ENCODE peak calls at places on chromosomes 1 and 21, in five cellular contexts. One of them, this sample, is unnamed.

GRCh38 chr21:21165063-21165645 is 166.9 kb downstream of the NCAM2 start:
- DNase-seq in transverse colon: no peak
- DNase-seq in brain microvascular endothelial cell: peak; percentile 85
- DNase-seq in PC-9: no peak
- DNase-seq in right atrium auricular region: no peak
- DNase-seq in this sample: no peak

GRCh38 chr1:214566158-214567104 is 15.0 kb upstream of the PTPN14 start:
- DNase-seq in transverse colon: no peak
- DNase-seq in brain microvascular endothelial cell: peak; percentile 84
- DNase-seq in PC-9: peak; percentile 37
- DNase-seq in right atrium auricular region: no peak
- DNase-seq in this sample: no peak

GRCh38 chr21:44337428-44337827 is 1.8 kb downstream of the CFAP410 start:
- DNase-seq in transverse colon: no peak
- DNase-seq in brain microvascular endothelial cell: no peak
- DNase-seq in PC-9: no peak
- DNase-seq in right atrium auricular region: no peak
- DNase-seq in this sample: no peak

GRCh38 chr1:224070521-224070920 is 43.4 kb upstream of the FBXO28 start:
- DNase-seq in transverse colon: no peak
- DNase-seq in brain microvascular endothelial cell: no peak
- DNase-seq in PC-9: no peak
- DNase-seq in right atrium auricular region: no peak
- DNase-seq in this sample: no peak

GRCh38 chr1:32454726-32455125 is 10.1 kb upstream of the ZBTB8B start:
- DNase-seq in transverse colon: no peak
- DNase-seq in brain microvascular endothelial cell: peak; percentile 55
- DNase-seq in PC-9: no peak
- DNase-seq in right atrium auricular region: no peak
- DNase-seq in this sample: no peak

GRCh38 chr1:241408170-241408569 is 51.2 kb upstream of the RGS7 start:
- DNase-seq in transverse colon: no peak
- DNase-seq in brain microvascular endothelial cell: peak; percentile 48
- DNase-seq in PC-9: no peak
- DNase-seq in right atrium auricular region: no peak
- DNase-seq in this sample: no peak

GRCh38 chr1:70966018-70966638 is 81.5 kb downstream of the PTGER3 start:
- DNase-seq in transverse colon: no peak
- DNase-seq in brain microvascular endothelial cell: no peak
- DNase-seq in PC-9: no peak
- DNase-seq in right atrium auricular region: no peak
- DNase-seq in this sample: no peak

GRCh38 chr1:63913533-63913932 is 139.7 kb downstream of the ROR1 start:
- DNase-seq in transverse colon: no peak
- DNase-seq in brain microvascular endothelial cell: no peak
- DNase-seq in PC-9: no peak
- DNase-seq in right atrium auricular region: no peak
- DNase-seq in this sample: no peak

GRCh38 chr1:169321539-169321938 is 46.1 kb downstream of the NME7 start:
- DNase-seq in transverse colon: no peak
- DNase-seq in brain microvascular endothelial cell: no peak
- DNase-seq in PC-9: peak; percentile 64
- DNase-seq in right atrium auricular region: no peak
- DNase-seq in this sample: no peak

GRCh38 chr1:236659792-236660587 is 26.3 kb upstream of the ACTN2 start:
- DNase-seq in transverse colon: no peak
- DNase-seq in brain microvascular endothelial cell: no peak
- DNase-seq in PC-9: no peak
- DNase-seq in right atrium auricular region: no peak
- DNase-seq in this sample: no peak

GRCh38 chr1:212600071-212600915 is 8.3 kb upstream of the ATF3 start:
- DNase-seq in transverse colon: no peak
- DNase-seq in brain microvascular endothelial cell: no peak
- DNase-seq in PC-9: no peak
- DNase-seq in right atrium auricular region: no peak
- DNase-seq in this sample: no peak

GRCh38 chr1:39886757-39887231 is 3.5 kb upstream of the TRIT1 start:
- DNase-seq in transverse colon: no peak
- DNase-seq in brain microvascular endothelial cell: no peak
- DNase-seq in PC-9: no peak
- DNase-seq in right atrium auricular region: no peak
- DNase-seq in this sample: no peak

GRCh38 chr21:43866659-43867331 is 1.8 kb downstream of the AGPAT3 start:
- DNase-seq in transverse colon: peak; percentile 82
- DNase-seq in brain microvascular endothelial cell: no peak
- DNase-seq in PC-9: no peak
- DNase-seq in right atrium auricular region: no peak
- DNase-seq in this sample: no peak

GRCh38 chr1:198633675-198634121 is 5.1 kb upstream of the PTPRC start:
- DNase-seq in transverse colon: no peak
- DNase-seq in brain microvascular endothelial cell: no peak
- DNase-seq in PC-9: no peak
- DNase-seq in right atrium auricular region: no peak
- DNase-seq in this sample: no peak

GRCh38 chr1:85460555-85461088 is 4.3 kb downstream of the DDAH1 start:
- DNase-seq in transverse colon: peak; percentile 70
- DNase-seq in brain microvascular endothelial cell: no peak
- DNase-seq in PC-9: peak; percentile 71
- DNase-seq in right atrium auricular region: no peak
- DNase-seq in this sample: no peak

GRCh38 chr1:29711582-29712274 is 475.4 kb downstream of the PTPRU start:
- DNase-seq in transverse colon: no peak
- DNase-seq in brain microvascular endothelial cell: peak; percentile 73
- DNase-seq in PC-9: no peak
- DNase-seq in right atrium auricular region: no peak
- DNase-seq in this sample: no peak

GRCh38 chr1:236841341-236841740 is 46.2 kb downstream of the MTR start:
- DNase-seq in transverse colon: no peak
- DNase-seq in brain microvascular endothelial cell: no peak
- DNase-seq in PC-9: no peak
- DNase-seq in right atrium auricular region: no peak
- DNase-seq in this sample: no peak

GRCh38 chr1:210222288-210223006 is 10.1 kb upstream of the SERTAD4 start:
- DNase-seq in transverse colon: peak; percentile 59
- DNase-seq in brain microvascular endothelial cell: no peak
- DNase-seq in PC-9: peak; percentile 78
- DNase-seq in right atrium auricular region: no peak
- DNase-seq in this sample: peak; percentile 61

GRCh38 chr1:163085041-163085903 is 16.1 kb downstream of the RGS4 start:
- DNase-seq in transverse colon: no peak
- DNase-seq in brain microvascular endothelial cell: no peak
- DNase-seq in PC-9: no peak
- DNase-seq in right atrium auricular region: no peak
- DNase-seq in this sample: no peak

GRCh38 chr1:98110674-98111073 is 189.8 kb upstream of the DPYD start:
- DNase-seq in transverse colon: no peak
- DNase-seq in brain microvascular endothelial cell: no peak
- DNase-seq in PC-9: no peak
- DNase-seq in right atrium auricular region: no peak
- DNase-seq in this sample: no peak

GRCh38 chr1:10690484-10690883 is 106.0 kb downstream of the CASZ1 start:
- DNase-seq in transverse colon: no peak
- DNase-seq in brain microvascular endothelial cell: no peak
- DNase-seq in PC-9: no peak
- DNase-seq in right atrium auricular region: no peak
- DNase-seq in this sample: no peak

GRCh38 chr1:66637146-66637545 is 103.2 kb downstream of the SGIP1 start:
- DNase-seq in transverse colon: no peak
- DNase-seq in brain microvascular endothelial cell: no peak
- DNase-seq in PC-9: no peak
- DNase-seq in right atrium auricular region: no peak
- DNase-seq in this sample: no peak

GRCh38 chr1:11691302-11691914 is at the start of gene DRAXIN:
- DNase-seq in transverse colon: no peak
- DNase-seq in brain microvascular endothelial cell: no peak
- DNase-seq in PC-9: no peak
- DNase-seq in right atrium auricular region: no peak
- DNase-seq in this sample: no peak

GRCh38 chr1:71053146-71053545 is 5.5 kb upstream of the PTGER3 start:
- DNase-seq in transverse colon: no peak
- DNase-seq in brain microvascular endothelial cell: no peak
- DNase-seq in PC-9: no peak
- DNase-seq in right atrium auricular region: no peak
- DNase-seq in this sample: no peak

GRCh38 chr1:200316148-200316803 is 93.6 kb downstream of the ZNF281 start:
- DNase-seq in transverse colon: no peak
- DNase-seq in brain microvascular endothelial cell: no peak
- DNase-seq in PC-9: no peak
- DNase-seq in right atrium auricular region: no peak
- DNase-seq in this sample: no peak

GRCh38 chr1:233904979-233905415 is 521 bp downstream of the SLC35F3 start:
- DNase-seq in transverse colon: no peak
- DNase-seq in brain microvascular endothelial cell: no peak
- DNase-seq in PC-9: no peak
- DNase-seq in right atrium auricular region: no peak
- DNase-seq in this sample: no peak

GRCh38 chr21:31611445-31611844 is 48.0 kb upstream of the SOD1 start:
- DNase-seq in transverse colon: no peak
- DNase-seq in brain microvascular endothelial cell: no peak
- DNase-seq in PC-9: no peak
- DNase-seq in right atrium auricular region: no peak
- DNase-seq in this sample: no peak

GRCh38 chr1:205015241-205015640 is 27.8 kb upstream of the CNTN2 start:
- DNase-seq in transverse colon: no peak
- DNase-seq in brain microvascular endothelial cell: no peak
- DNase-seq in PC-9: no peak
- DNase-seq in right atrium auricular region: no peak
- DNase-seq in this sample: no peak

GRCh38 chr1:234610061-234610581 is at the start of gene IRF2BP2:
- DNase-seq in transverse colon: peak; percentile 86
- DNase-seq in brain microvascular endothelial cell: peak; percentile 77
- DNase-seq in PC-9: peak; percentile 64
- DNase-seq in right atrium auricular region: peak; percentile 87
- DNase-seq in this sample: peak; percentile 90

GRCh38 chr21:26966978-26967913 is at the start of gene ADAMTS5:
- DNase-seq in transverse colon: peak; percentile 15
- DNase-seq in brain microvascular endothelial cell: peak; percentile 58
- DNase-seq in PC-9: no peak
- DNase-seq in right atrium auricular region: peak; percentile 71
- DNase-seq in this sample: peak; percentile 47

GRCh38 chr1:218751208-218751948 is 406.2 kb downstream of the TGFB2 start:
- DNase-seq in transverse colon: no peak
- DNase-seq in brain microvascular endothelial cell: no peak
- DNase-seq in PC-9: no peak
- DNase-seq in right atrium auricular region: no peak
- DNase-seq in this sample: no peak

GRCh38 chr1:42831273-42831672 is 14.1 kb upstream of the SVBP start:
- DNase-seq in transverse colon: no peak
- DNase-seq in brain microvascular endothelial cell: no peak
- DNase-seq in PC-9: no peak
- DNase-seq in right atrium auricular region: no peak
- DNase-seq in this sample: no peak

GRCh38 chr1:42832636-42833265 is 13.7 kb upstream of the ZNF691 start:
- DNase-seq in transverse colon: no peak
- DNase-seq in brain microvascular endothelial cell: no peak
- DNase-seq in PC-9: no peak
- DNase-seq in right atrium auricular region: no peak
- DNase-seq in this sample: no peak

GRCh38 chr1:42833981-42834380 is 12.4 kb upstream of the ZNF691 start:
- DNase-seq in transverse colon: no peak
- DNase-seq in brain microvascular endothelial cell: no peak
- DNase-seq in PC-9: no peak
- DNase-seq in right atrium auricular region: no peak
- DNase-seq in this sample: no peak

GRCh38 chr1:42834803-42835202 is 11.6 kb upstream of the ZNF691 start:
- DNase-seq in transverse colon: no peak
- DNase-seq in brain microvascular endothelial cell: no peak
- DNase-seq in PC-9: no peak
- DNase-seq in right atrium auricular region: no peak
- DNase-seq in this sample: no peak

DNA sequence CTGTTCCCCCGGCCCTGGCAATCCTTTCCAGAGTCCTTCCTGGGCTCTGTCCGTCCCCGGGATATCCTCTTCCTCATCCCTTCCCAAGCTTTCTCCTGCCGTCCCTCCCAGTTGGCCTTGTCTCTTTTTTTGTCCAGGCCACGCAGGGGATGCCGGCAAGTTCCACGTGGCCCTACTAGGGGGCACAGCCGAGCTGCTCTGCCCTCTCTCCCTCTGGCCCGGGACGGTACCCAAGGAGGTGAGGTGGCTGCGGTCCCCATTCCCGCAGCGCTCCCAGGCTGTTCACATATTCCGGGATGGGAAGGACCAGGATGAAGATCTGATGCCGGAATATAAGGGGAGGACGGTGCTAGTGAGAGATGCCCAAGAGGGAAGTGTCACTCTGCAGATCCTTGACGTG is 13.4 kb upstream of the SVBP start:
- DNase-seq in transverse colon: no peak
- DNase-seq in brain microvascular endothelial cell: no peak
- DNase-seq in PC-9: no peak
- DNase-seq in right atrium auricular region: no peak
- DNase-seq in this sample: no peak
- TF ChIP-seq CTCF in transverse colon: no peak
- TF ChIP-seq CTCF in brain microvascular endothelial cell: no peak
- TF ChIP-seq CTCF in PC-9: no peak
- TF ChIP-seq CTCF in right atrium auricular region: no peak
- TF ChIP-seq CTCF in this sample: no peak

GRCh38 chr1:160797163-160797797 is 1.3 kb downstream of the LY9 start:
- DNase-seq in transverse colon: no peak
- DNase-seq in brain microvascular endothelial cell: no peak
- DNase-seq in PC-9: no peak
- DNase-seq in right atrium auricular region: no peak
- DNase-seq in this sample: no peak
- H3K27ac ChIP-seq in transverse colon: peak overlapping the region; percentile 70
- H3K27ac ChIP-seq in brain microvascular endothelial cell: no peak overlapping the region
- H3K27ac ChIP-seq in PC-9: no peak overlapping the region
- H3K27ac ChIP-seq in right atrium auricular region: no peak overlapping the region
- H3K27ac ChIP-seq in this sample: no peak overlapping the region

GRCh38 chr1:151371340-151371739 is 1.2 kb downstream of the SELENBP1 start:
- DNase-seq in transverse colon: peak; percentile 69
- DNase-seq in brain microvascular endothelial cell: no peak
- DNase-seq in PC-9: no peak
- DNase-seq in right atrium auricular region: peak; percentile 74
- DNase-seq in this sample: peak; percentile 87

GRCh38 chr1:151370211-151370911 is 2.1 kb downstream of the SELENBP1 start:
- DNase-seq in transverse colon: peak; percentile 34
- DNase-seq in brain microvascular endothelial cell: no peak
- DNase-seq in PC-9: no peak
- DNase-seq in right atrium auricular region: peak; percentile 60
- DNase-seq in this sample: peak; percentile 69

GRCh38 chr1:151368745-151369610 is 3.5 kb downstream of the SELENBP1 start:
- DNase-seq in transverse colon: peak; percentile 49
- DNase-seq in brain microvascular endothelial cell: no peak
- DNase-seq in PC-9: no peak
- DNase-seq in right atrium auricular region: no peak
- DNase-seq in this sample: peak; percentile 32

GRCh38 chr1:151368000-151368744 is 4.3 kb downstream of the SELENBP1 start:
- DNase-seq in transverse colon: no peak
- DNase-seq in brain microvascular endothelial cell: no peak
- DNase-seq in PC-9: no peak
- DNase-seq in right atrium auricular region: no peak
- DNase-seq in this sample: peak; percentile 18

GRCh38 chr1:151369621-151370048 is 2.9 kb downstream of the SELENBP1 start:
- DNase-seq in transverse colon: peak; percentile 55
- DNase-seq in brain microvascular endothelial cell: no peak
- DNase-seq in PC-9: no peak
- DNase-seq in right atrium auricular region: no peak
- DNase-seq in this sample: no peak
- H3K27me3 ChIP-seq in transverse colon: no peaks in the 10 kb centered on the region
- H3K27me3 ChIP-seq in brain microvascular endothelial cell: no peaks in the 10 kb centered on the region
- H3K27me3 ChIP-seq in PC-9: no peaks in the 10 kb centered on the region
- H3K27me3 ChIP-seq in right atrium auricular region: no peaks in the 10 kb centered on the region
- H3K27me3 ChIP-seq in this sample: no peaks in the 10 kb centered on the region

GRCh38 chr1:1273535-1274298 is at the start of gene UBE2J2:
- DNase-seq in transverse colon: peak; percentile 96
- DNase-seq in brain microvascular endothelial cell: peak; percentile 82
- DNase-seq in PC-9: peak; percentile 73
- DNase-seq in right atrium auricular region: peak; percentile 90
- DNase-seq in this sample: peak; percentile 97
- TF ChIP-seq CTCF in transverse colon: no peak
- TF ChIP-seq CTCF in brain microvascular endothelial cell: no peak
- TF ChIP-seq CTCF in PC-9: no peak
- TF ChIP-seq CTCF in right atrium auricular region: peak; percentile 33
- TF ChIP-seq CTCF in this sample: no peak

This sample was measured in lower lobe of right lung.